ENCODE peak calls at places on chromosomes 3 and 15, in six cellular contexts. S, N, I, L, W and V are unnamed samples.
A peak's percentile ranks its signal among the peaks of the same experiment; 100 is the strongest.

GRCh38 chr3:111585214-111585613 is 9.9 kb downstream of the ZBED2 start:
- DNase-seq in S (no peak), N (no peak), I (no peak), L (no peak), W (no peak), V (no peak)

GRCh38 chr3:97821413-97821809 is 400 bp upstream of the CRYBG3 start:
- DNase-seq in S (peak; percentile 49), N (no peak), I (peak; percentile 45), L (peak; percentile 19), W (peak; percentile 65), V (peak; percentile 26)

GRCh38 chr3:82353281-82354171 is 592.1 kb upstream of the GBE1 start:
- DNase-seq in S (no peak), N (no peak), I (no peak), L (no peak), W (no peak), V (no peak)

GRCh38 chr3:177665122-177665808 is 468.0 kb upstream of the TBL1XR1 start:
- DNase-seq in S (no peak), N (no peak), I (no peak), L (no peak), W (no peak), V (no peak)

GRCh38 chr3:12897537-12898289 is 56.3 kb upstream of the RPL32 start:
- DNase-seq in S (no peak), N (no peak), I (no peak), L (peak; percentile 24), W (no peak), V (no peak)

GRCh38 chr3:127482216-127483004 is 108.1 kb downstream of the TPRA1 start:
- DNase-seq in S (no peak), N (no peak), I (no peak), L (no peak), W (no peak), V (no peak)

GRCh38 chr3:185555101-185555501 is 2.7 kb upstream of the LIPH start:
- DNase-seq in S (no peak), N (no peak), I (no peak), L (no peak), W (no peak), V (no peak)

GRCh38 chr15:101702077-101702476 is 22.2 kb downstream of the TARS3 start:
- DNase-seq in S (no peak), N (no peak), I (no peak), L (no peak), W (no peak), V (no peak)

GRCh38 chr3:42975456-42975855 is 3.7 kb upstream of the GASK1A start:
- DNase-seq in S (no peak), N (no peak), I (no peak), L (no peak), W (no peak), V (no peak)

GRCh38 chr15:44058126-44058525 is 136.9 kb downstream of the FRMD5 start:
- DNase-seq in S (no peak), N (no peak), I (no peak), L (no peak), W (no peak), V (no peak)

GRCh38 chr15:41955100-41955499 is 17.3 kb downstream of the EHD4 start:
- DNase-seq in S (no peak), N (no peak), I (no peak), L (no peak), W (no peak), V (no peak)

GRCh38 chr3:146625117-146625775 is 20.1 kb upstream of the PLSCR5 start:
- DNase-seq in S (no peak), N (no peak), I (no peak), L (no peak), W (no peak), V (no peak)

GRCh38 chr3:50714953-50715352 is 40.2 kb downstream of the DOCK3 start:
- DNase-seq in S (no peak), N (no peak), I (no peak), L (no peak), W (no peak), V (no peak)

GRCh38 chr3:135237371-135237770 is 442.3 kb downstream of the EPHB1 start:
- DNase-seq in S (no peak), N (no peak), I (no peak), L (no peak), W (no peak), V (no peak)

GRCh38 chr3:172244011-172244410 is 204.2 kb downstream of the GHSR start:
- DNase-seq in S (no peak), N (no peak), I (no peak), L (no peak), W (no peak), V (no peak)

DNA sequence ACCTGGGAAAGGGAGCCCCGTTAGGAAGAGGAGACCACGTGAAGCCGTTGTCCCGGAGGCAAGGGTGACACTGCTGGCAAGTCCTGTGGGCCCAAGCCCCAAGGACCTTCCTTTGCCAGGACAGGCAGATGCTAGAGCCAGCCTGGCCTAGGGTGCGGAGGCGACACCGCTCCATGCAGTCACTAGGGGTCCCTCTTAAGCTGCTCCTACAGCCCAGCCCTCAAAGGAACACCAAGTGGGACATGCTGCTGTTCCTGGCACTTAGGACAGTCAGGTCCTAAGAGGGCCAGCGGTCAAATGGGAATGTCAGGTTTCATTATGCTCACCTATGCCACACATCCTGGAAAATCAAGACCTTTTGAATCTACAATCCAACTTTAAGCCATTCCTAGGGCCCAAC is 59.7 kb downstream of the RPN1 start:
- DNase-seq in S (no peak), N (no peak), I (no peak), L (no peak), W (no peak), V (no peak)
- TF ChIP-seq CTCF in S (no peak), N (no peak), I (no peak), L (no peak), W (no peak), V (no peak)

GRCh38 chr3:60855250-60855649 is 396.0 kb downstream of the FHIT start:
- DNase-seq in S (no peak), N (no peak), I (no peak), L (no peak), W (no peak), V (no peak)

GRCh38 chr3:60854762-60855161 is 396.5 kb downstream of the FHIT start:
- DNase-seq in S (no peak), N (no peak), I (no peak), L (no peak), W (no peak), V (no peak)

GRCh38 chr3:60856299-60857046 is 394.8 kb downstream of the FHIT start:
- DNase-seq in S (no peak), N (no peak), I (no peak), L (no peak), W (no peak), V (no peak)
- TF ChIP-seq CTCF in S (no peak), N (no peak), I (no peak), L (no peak), W (no peak), V (no peak)

DNA sequence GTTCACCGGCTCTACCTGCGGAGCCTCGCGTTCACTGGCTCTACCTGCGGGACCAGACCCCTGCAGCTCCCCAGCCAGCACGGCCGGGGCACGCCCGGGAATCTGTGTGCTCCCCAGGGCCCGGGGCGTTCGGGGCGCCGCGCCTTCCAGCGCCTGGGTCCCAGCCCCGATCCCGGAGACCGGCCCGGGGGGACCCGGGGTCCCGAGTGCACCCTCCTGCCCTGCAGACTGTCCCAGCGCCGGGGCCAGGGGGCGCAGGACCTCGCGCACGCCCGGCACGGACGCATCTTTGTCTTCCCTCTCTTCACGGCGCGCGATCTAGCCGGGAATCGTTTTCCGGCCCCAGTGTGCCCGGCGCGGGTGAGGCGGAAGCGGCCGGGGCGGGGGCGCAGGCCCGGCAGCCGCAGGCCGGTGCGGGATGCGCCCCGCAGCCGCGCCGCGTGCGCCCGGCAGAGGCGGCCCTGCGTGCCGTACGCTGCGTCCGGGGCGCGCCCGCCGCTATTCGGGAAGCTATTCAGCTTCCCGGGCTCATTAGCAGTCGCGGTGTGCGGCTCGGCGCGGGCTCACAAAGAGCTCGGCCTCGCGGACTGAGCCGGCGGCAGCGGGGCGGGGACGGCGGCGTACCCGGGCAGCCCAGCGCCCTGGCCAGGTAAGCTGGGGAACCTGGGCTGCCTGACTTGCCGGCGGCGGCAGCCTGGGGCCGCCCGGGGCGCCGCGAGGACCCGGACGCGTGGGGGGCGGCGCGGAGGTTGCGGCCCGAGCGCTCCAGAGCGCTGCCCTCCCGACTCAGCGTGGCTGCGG is at the start of gene APBA2:
- DNase-seq in S (peak; percentile 62), N (no peak), I (no peak), L (no peak), W (peak; percentile 56), V (no peak)
- TF ChIP-seq CTCF in S (no peak), N (no peak), I (no peak), L (no peak), W (no peak), V (no peak)

GRCh38 chr15:99552111-99552510 is 13.7 kb upstream of the MEF2A start:
- DNase-seq in S (no peak), N (no peak), I (no peak), L (no peak), W (no peak), V (no peak)

GRCh38 chr15:99550077-99550476 is 15.7 kb upstream of the MEF2A start:
- DNase-seq in S (no peak), N (no peak), I (no peak), L (no peak), W (peak; percentile 70), V (no peak)

GRCh38 chr15:99545605-99546004 is 20.2 kb upstream of the MEF2A start:
- DNase-seq in S (no peak), N (no peak), I (no peak), L (no peak), W (no peak), V (no peak)

GRCh38 chr15:99546436-99547100 is 19.2 kb upstream of the MEF2A start:
- DNase-seq in S (no peak), N (no peak), I (no peak), L (no peak), W (no peak), V (no peak)

GRCh38 chr15:99547474-99547873 is 18.3 kb upstream of the MEF2A start:
- DNase-seq in S (no peak), N (no peak), I (no peak), L (no peak), W (no peak), V (no peak)
- TF ChIP-seq CTCF in S (no peak), N (no peak), I (no peak), L (no peak), W (no peak), V (no peak)

DNA sequence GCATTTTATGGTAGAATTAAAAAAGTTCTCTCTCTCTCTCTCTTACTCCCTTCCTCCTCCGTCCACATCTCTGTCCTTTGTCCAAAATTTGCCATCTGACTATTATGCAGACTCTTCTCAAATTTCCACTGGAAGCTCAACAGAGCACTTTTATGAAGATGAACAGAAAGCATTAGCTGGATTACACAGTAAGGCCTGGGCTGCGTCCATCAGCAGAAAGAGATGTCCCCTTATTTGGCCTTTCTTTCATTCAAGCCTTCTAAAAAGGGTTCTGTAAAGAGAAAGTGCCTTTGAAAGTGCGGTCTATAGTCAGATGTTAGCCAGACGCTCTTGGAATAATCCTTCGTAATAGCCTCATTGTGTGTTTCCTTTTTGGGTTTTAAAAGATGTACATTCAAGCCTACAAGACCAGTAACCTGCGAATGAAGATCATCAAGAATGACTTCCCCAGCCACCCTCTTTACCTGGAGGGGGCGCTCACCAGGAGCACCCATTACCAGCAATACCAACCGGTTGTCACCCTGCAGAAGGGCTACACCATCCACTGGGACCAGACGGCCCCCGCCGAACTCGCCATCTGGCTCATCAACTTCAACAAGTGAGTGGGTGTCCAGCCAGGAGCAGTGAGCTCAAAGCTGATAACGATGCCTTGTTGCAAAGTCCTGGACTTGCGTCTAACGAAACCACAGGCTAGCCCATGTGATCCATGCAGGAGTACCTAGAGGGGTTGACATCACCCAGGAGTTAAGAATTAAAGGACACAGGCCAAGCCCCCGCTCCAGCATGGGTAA is 53.1 kb downstream of the MESD start:
- DNase-seq in S (no peak), N (no peak), I (no peak), L (no peak), W (no peak), V (no peak)
- TF ChIP-seq CTCF in S (no peak), N (no peak), I (no peak), L (no peak), W (no peak), V (no peak)